ENCODE peak calls at places on chromosome 22, in four cellular contexts. One of them, this sample, is unnamed.

GRCh38 chr22:26845016-26845728 is 187.8 kb downstream of the MIAT start:
- DNase-seq in PC-3: no peak
- DNase-seq in H1: no peak
- DNase-seq in adrenal gland: no peak
- DNase-seq in this sample: no peak

GRCh38 chr22:35733036-35733435 is 15.4 kb downstream of the APOL5 start:
- DNase-seq in PC-3: no peak
- DNase-seq in H1: no peak
- DNase-seq in adrenal gland: no peak
- DNase-seq in this sample: no peak

GRCh38 chr22:46803031-46803880 is 40.8 kb downstream of the TBC1D22A start:
- DNase-seq in PC-3: peak
- DNase-seq in H1: peak
- DNase-seq in adrenal gland: no peak
- DNase-seq in this sample: no peak

GRCh38 chr22:46352691-46353386 is 17.3 kb downstream of the TRMU start:
- DNase-seq in PC-3: peak
- DNase-seq in H1: no peak
- DNase-seq in adrenal gland: peak
- DNase-seq in this sample: no peak

GRCh38 chr22:46058591-46059519 is 81.9 kb upstream of the WNT7B start:
- DNase-seq in PC-3: peak
- DNase-seq in H1: no peak
- DNase-seq in adrenal gland: peak
- DNase-seq in this sample: peak

GRCh38 chr22:29121124-29121523 is 48.3 kb downstream of the KREMEN1 start:
- DNase-seq in PC-3: no peak
- DNase-seq in H1: no peak
- DNase-seq in adrenal gland: no peak
- DNase-seq in this sample: no peak

GRCh38 chr22:29306830-29307657 is 594 bp downstream of the GAS2L1 start:
- DNase-seq in PC-3: peak
- DNase-seq in H1: no peak
- DNase-seq in adrenal gland: peak
- DNase-seq in this sample: peak

GRCh38 chr22:25780673-25781072 is 38.7 kb downstream of the MYO18B start:
- DNase-seq in PC-3: no peak
- DNase-seq in H1: no peak
- DNase-seq in adrenal gland: no peak
- DNase-seq in this sample: no peak

GRCh38 chr22:33789690-33790253 is 130.5 kb downstream of the LARGE1 start:
- DNase-seq in PC-3: no peak
- DNase-seq in H1: no peak
- DNase-seq in adrenal gland: no peak
- DNase-seq in this sample: no peak

GRCh38 chr22:36352775-36353507 is 34.8 kb downstream of the MYH9 start:
- DNase-seq in PC-3: no peak
- DNase-seq in H1: no peak
- DNase-seq in adrenal gland: peak
- DNase-seq in this sample: no peak

GRCh38 chr22:32378703-32379272 is 21.1 kb downstream of the RFPL3 start:
- DNase-seq in PC-3: peak
- DNase-seq in H1: no peak
- DNase-seq in adrenal gland: no peak
- DNase-seq in this sample: no peak

GRCh38 chr22:46854125-46854870 is 91.8 kb downstream of the TBC1D22A start:
- DNase-seq in PC-3: no peak
- DNase-seq in H1: no peak
- DNase-seq in adrenal gland: peak
- DNase-seq in this sample: no peak

GRCh38 chr22:28904211-28904808 is 20.9 kb downstream of the ZNRF3 start:
- DNase-seq in PC-3: no peak
- DNase-seq in H1: no peak
- DNase-seq in adrenal gland: no peak
- DNase-seq in this sample: no peak

GRCh38 chr22:28977481-28977971 is 84.1 kb downstream of the C22orf31 start:
- DNase-seq in PC-3: no peak
- DNase-seq in H1: no peak
- DNase-seq in adrenal gland: no peak
- DNase-seq in this sample: no peak

GRCh38 chr22:29740216-29740615 is 20.4 kb downstream of the CABP7 start:
- DNase-seq in PC-3: no peak
- DNase-seq in H1: no peak
- DNase-seq in adrenal gland: no peak
- DNase-seq in this sample: no peak

GRCh38 chr22:24370426-24370825 is 57.0 kb upstream of the ADORA2A start:
- DNase-seq in PC-3: no peak
- DNase-seq in H1: no peak
- DNase-seq in adrenal gland: no peak
- DNase-seq in this sample: no peak

GRCh38 chr22:40056163-40056958 is 61.6 kb downstream of the FAM83F start:
- DNase-seq in PC-3: no peak
- DNase-seq in H1: no peak
- DNase-seq in adrenal gland: no peak
- DNase-seq in this sample: no peak

GRCh38 chr22:32048069-32048468 is 5.0 kb downstream of the SLC5A1 start:
- DNase-seq in PC-3: no peak
- DNase-seq in H1: no peak
- DNase-seq in adrenal gland: no peak
- DNase-seq in this sample: no peak

GRCh38 chr22:30206964-30207363 is 39.6 kb downstream of the LIF start:
- DNase-seq in PC-3: peak
- DNase-seq in H1: no peak
- DNase-seq in adrenal gland: peak
- DNase-seq in this sample: peak

GRCh38 chr22:17724241-17724640 is 50.0 kb downstream of the BID start:
- DNase-seq in PC-3: no peak
- DNase-seq in H1: no peak
- DNase-seq in adrenal gland: no peak
- DNase-seq in this sample: no peak
- H3K27ac ChIP-seq in PC-3: no peak
- H3K27ac ChIP-seq in H1: no peak
- H3K27ac ChIP-seq in adrenal gland: peak
- H3K27ac ChIP-seq in this sample: no peak

DNA sequence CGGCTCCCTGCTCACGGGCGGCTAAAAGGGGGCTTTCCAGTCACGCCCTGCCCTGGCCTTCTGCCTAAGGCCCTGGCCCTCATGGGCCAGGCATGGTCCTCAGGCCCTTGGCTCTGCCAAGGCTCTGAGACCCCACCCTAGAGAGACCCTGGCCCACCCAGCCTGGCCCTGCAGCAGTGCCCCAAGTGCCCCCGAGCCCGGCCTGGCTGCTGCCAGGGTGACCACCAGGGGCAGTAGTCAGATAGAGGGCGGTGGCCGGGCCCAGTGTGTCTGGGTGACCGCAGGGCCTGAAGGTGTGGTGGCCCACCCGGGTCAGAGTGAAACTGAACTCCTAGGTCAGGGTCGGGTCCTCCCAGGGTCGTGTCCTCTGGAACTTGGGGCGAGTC is 29.4 kb upstream of the CCDC188 start:
- DNase-seq in PC-3: no peak
- DNase-seq in H1: no peak
- DNase-seq in adrenal gland: no peak
- DNase-seq in this sample: no peak
- TF ChIP-seq CTCF in PC-3: peak
- TF ChIP-seq CTCF in H1: peak
- TF ChIP-seq CTCF in adrenal gland: no peak
- TF ChIP-seq CTCF in this sample: no peak

GRCh38 chr22:50293441-50294318 is 13.8 kb downstream of the PLXNB2 start:
- DNase-seq in PC-3: peak
- DNase-seq in H1: no peak
- DNase-seq in adrenal gland: peak
- DNase-seq in this sample: no peak
- H3K27ac ChIP-seq in PC-3: peak
- H3K27ac ChIP-seq in H1: peak
- H3K27ac ChIP-seq in adrenal gland: peak
- H3K27ac ChIP-seq in this sample: peak

DNA sequence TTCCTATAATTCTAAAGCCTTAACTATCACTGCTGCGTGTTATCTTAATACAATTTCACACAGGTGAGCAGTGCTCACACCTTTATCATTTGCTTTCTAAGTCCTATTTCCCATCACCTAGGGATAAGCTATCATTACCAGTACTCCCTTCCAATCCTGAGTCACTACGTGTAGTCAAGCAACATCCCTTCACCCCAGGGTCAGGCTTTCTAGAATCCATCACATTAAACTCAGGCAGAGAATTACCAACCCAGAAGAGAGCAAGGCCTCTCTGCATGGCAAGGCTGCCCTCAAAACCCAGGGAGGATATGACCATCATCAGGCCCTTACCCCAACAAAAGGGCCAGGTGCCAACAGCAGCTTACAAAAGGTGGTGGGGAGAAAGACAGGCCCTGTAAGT is 9.8 kb downstream of the PACSIN2 start:
- DNase-seq in PC-3: no peak
- DNase-seq in H1: no peak
- DNase-seq in adrenal gland: no peak
- DNase-seq in this sample: no peak
- TF ChIP-seq CTCF in PC-3: no peak
- TF ChIP-seq CTCF in H1: no peak
- TF ChIP-seq CTCF in adrenal gland: no peak
- TF ChIP-seq CTCF in this sample: no peak

GRCh38 chr22:37801946-37802309 is 5.8 kb upstream of the GCAT start:
- DNase-seq in PC-3: no peak
- DNase-seq in H1: no peak
- DNase-seq in adrenal gland: no peak
- DNase-seq in this sample: no peak
- H3K27ac ChIP-seq in PC-3: no peak
- H3K27ac ChIP-seq in H1: no peak
- H3K27ac ChIP-seq in adrenal gland: no peak
- H3K27ac ChIP-seq in this sample: peak

GRCh38 chr22:41672780-41673509 is 15.7 kb downstream of the SNU13 start:
- DNase-seq in PC-3: peak
- DNase-seq in H1: no peak
- DNase-seq in adrenal gland: no peak
- DNase-seq in this sample: no peak
- TF ChIP-seq CTCF in PC-3: peak
- TF ChIP-seq CTCF in H1: no peak
- TF ChIP-seq CTCF in adrenal gland: peak
- TF ChIP-seq CTCF in this sample: no peak

GRCh38 chr22:38451864-38452263 is 3.1 kb downstream of the KCNJ4 start:
- DNase-seq in PC-3: no peak
- DNase-seq in H1: no peak
- DNase-seq in adrenal gland: no peak
- DNase-seq in this sample: no peak
- H3K27ac ChIP-seq in PC-3: no peak
- H3K27ac ChIP-seq in H1: no peak
- H3K27ac ChIP-seq in adrenal gland: no peak
- H3K27ac ChIP-seq in this sample: no peak

DNA sequence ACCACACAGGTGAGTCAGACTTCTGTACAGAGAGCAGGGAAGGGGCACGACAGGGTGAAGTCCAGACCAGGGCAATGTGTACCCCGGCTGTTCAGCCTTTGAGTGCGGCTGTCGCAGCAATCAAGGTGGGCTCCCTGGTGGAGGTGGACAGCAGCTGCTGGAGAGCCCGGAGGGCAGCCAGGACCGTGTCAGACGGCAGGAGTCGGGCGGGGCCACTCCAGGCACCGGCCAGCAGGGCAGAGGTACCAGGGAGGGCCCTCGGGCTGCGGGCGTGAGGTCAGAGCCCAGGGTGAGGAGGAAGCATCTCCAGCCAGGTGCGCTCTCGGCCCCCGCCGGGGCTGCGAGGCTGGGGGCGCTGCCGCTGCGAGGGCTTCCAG is 802 bp upstream of the PIM3 start:
- DNase-seq in PC-3: peak
- DNase-seq in H1: no peak
- DNase-seq in adrenal gland: peak
- DNase-seq in this sample: no peak
- TF ChIP-seq CTCF in PC-3: no peak
- TF ChIP-seq CTCF in H1: no peak
- TF ChIP-seq CTCF in adrenal gland: no peak
- TF ChIP-seq CTCF in this sample: no peak

GRCh38 chr22:50545522-50546325 is at the start of gene KLHDC7B:
- DNase-seq in PC-3: no peak
- DNase-seq in H1: no peak
- DNase-seq in adrenal gland: no peak
- DNase-seq in this sample: no peak
- H3K27ac ChIP-seq in PC-3: no peak
- H3K27ac ChIP-seq in H1: no peak
- H3K27ac ChIP-seq in adrenal gland: no peak
- H3K27ac ChIP-seq in this sample: no peak

DNA sequence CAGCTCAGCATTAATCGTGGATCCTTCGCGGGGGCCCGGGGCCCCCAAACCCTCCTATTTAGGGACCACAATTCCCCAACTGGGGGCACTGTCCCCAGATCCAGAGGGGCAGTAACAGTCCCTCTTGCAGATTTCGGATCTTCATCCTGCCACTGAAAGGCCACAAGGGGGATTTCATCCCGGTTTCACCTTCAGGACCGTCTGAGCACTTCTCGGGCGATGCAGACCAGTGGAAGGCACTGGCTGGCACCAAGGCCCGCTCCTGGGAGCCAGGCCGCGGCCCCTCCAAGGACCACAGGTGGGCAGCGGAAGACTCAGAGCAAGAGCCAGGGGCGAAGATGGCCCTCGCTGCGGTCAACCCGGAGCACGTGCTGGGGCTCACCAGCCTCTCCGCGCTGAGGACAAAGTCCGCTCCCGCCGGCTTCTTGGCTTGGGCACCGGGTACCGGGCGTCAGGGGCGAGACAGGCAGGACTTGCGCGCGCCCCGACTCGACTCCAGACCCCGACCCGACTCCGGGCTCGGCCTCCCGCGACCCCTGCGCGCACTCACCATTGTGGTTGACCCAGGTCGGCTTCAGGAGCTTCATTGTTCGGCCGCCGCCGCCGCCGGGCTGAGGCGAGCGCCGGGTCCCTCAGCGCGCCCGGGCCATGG is 517 bp downstream of the HIRA start:
- DNase-seq in PC-3: peak
- DNase-seq in H1: no peak
- DNase-seq in adrenal gland: peak
- DNase-seq in this sample: no peak
- TF ChIP-seq CTCF in PC-3: peak
- TF ChIP-seq CTCF in H1: peak
- TF ChIP-seq CTCF in adrenal gland: peak
- TF ChIP-seq CTCF in this sample: no peak

This sample was measured in uterus.